ENCODE peak calls at places on chromosomes 3 and 15, in eight cellular contexts. L is heart right ventricle, J is astrocyte of the spinal cord, Q is tibial nerve, G is HCT116, W is foreskin keratinocyte, I is cardiac muscle cell, R is colonic mucosa. Y is an unnamed sample.

GRCh38 chr3:189990826-189991225 is 129.9 kb downstream of the P3H2 start:
- DNase-seq in L (no peak), J (no peak), Q (no peak), G (no peak), W (no peak), I (no peak), R (no peak), Y (no peak)

GRCh38 chr3:129602730-129603560 is 3.5 kb downstream of the PLXND1 start:
- DNase-seq in L (peak), J (peak), Q (peak), G (no peak), W (no peak), I (peak), R (no peak), Y (peak)

GRCh38 chr3:176469694-176470205 is 727.5 kb downstream of the TBL1XR1 start:
- DNase-seq in L (no peak), J (peak), Q (no peak), G (peak), W (no peak), I (no peak), R (no peak), Y (no peak)

GRCh38 chr15:68281008-68281407 is 3.5 kb downstream of the FEM1B start:
- DNase-seq in L (no peak), J (no peak), Q (no peak), G (no peak), W (no peak), I (no peak), R (no peak), Y (no peak)

GRCh38 chr15:52255008-52255407 is 40.6 kb downstream of the MYO5C start:
- DNase-seq in L (no peak), J (peak), Q (no peak), G (no peak), W (peak), I (peak), R (no peak), Y (no peak)

GRCh38 chr3:47152578-47152977 is 11.3 kb downstream of the SETD2 start:
- DNase-seq in L (no peak), J (no peak), Q (no peak), G (no peak), W (no peak), I (peak), R (no peak), Y (no peak)

GRCh38 chr3:57544181-57545125 is at the start of gene DNAH12:
- DNase-seq in L (no peak), J (peak), Q (no peak), G (no peak), W (no peak), I (peak), R (peak), Y (peak)

GRCh38 chr3:106183762-106184391 is 315.1 kb upstream of the CBLB start:
- DNase-seq in L (no peak), J (peak), Q (no peak), G (no peak), W (peak), I (peak), R (no peak), Y (no peak)

GRCh38 chr3:126858887-126859286 is 124.0 kb upstream of the PLXNA1 start:
- DNase-seq in L (no peak), J (peak), Q (no peak), G (no peak), W (peak), I (peak), R (no peak), Y (no peak)

GRCh38 chr3:194161181-194162045 is 25.5 kb downstream of the HES1 start:
- DNase-seq in L (no peak), J (no peak), Q (no peak), G (no peak), W (no peak), I (no peak), R (peak), Y (no peak)

GRCh38 chr3:156635973-156636372 is 38.4 kb upstream of the TIPARP start:
- DNase-seq in L (no peak), J (no peak), Q (no peak), G (no peak), W (no peak), I (no peak), R (no peak), Y (no peak)

GRCh38 chr3:113277886-113278598 is 66.7 kb downstream of the BOC start:
- DNase-seq in L (no peak), J (no peak), Q (no peak), G (no peak), W (no peak), I (no peak), R (no peak), Y (no peak)

GRCh38 chr3:129575987-129576364 is 30.5 kb downstream of the PLXND1 start:
- DNase-seq in L (no peak), J (no peak), Q (no peak), G (no peak), W (no peak), I (no peak), R (no peak), Y (no peak)

GRCh38 chr15:93973287-93973686 is 258.1 kb upstream of the MCTP2 start:
- DNase-seq in L (no peak), J (no peak), Q (peak), G (no peak), W (no peak), I (no peak), R (peak), Y (no peak)

GRCh38 chr15:41801185-41801584 is 26.7 kb upstream of the JMJD7 start:
- DNase-seq in L (no peak), J (no peak), Q (no peak), G (no peak), W (no peak), I (no peak), R (no peak), Y (no peak)

GRCh38 chr3:144683065-144683464 is 711.4 kb downstream of the DIPK2A start:
- DNase-seq in L (no peak), J (no peak), Q (no peak), G (no peak), W (no peak), I (no peak), R (no peak), Y (no peak)

GRCh38 chr3:144692488-144692887 is 720.9 kb downstream of the DIPK2A start:
- DNase-seq in L (no peak), J (no peak), Q (no peak), G (no peak), W (no peak), I (no peak), R (no peak), Y (no peak)

DNA sequence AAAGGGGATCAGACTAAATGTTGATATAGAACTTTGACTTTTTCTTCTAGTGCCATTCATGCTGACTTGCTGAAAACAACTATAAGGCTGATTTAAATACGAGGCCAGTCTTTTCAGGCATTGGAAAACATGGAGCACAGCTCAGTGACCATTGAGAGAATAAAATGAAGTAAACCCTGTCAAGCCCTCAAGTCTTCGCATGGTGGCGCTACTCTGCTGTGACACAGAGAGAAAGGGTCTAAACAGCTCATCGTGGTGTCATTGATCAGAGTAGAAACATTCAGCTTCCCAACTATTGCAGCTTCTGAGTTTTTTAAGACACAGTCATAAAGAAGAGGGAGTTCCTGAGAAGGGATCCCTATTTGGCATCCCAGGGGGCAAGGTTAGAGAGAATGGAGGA is 716.2 kb downstream of the DIPK2A start:
- DNase-seq in L (no peak), J (no peak), Q (no peak), G (no peak), W (no peak), I (peak), R (no peak), Y (no peak)
- TF ChIP-seq CTCF in L (no peak), J (peak), Q (no peak), G (no peak), W (peak), I (peak), R (no peak), Y (no peak)

DNA sequence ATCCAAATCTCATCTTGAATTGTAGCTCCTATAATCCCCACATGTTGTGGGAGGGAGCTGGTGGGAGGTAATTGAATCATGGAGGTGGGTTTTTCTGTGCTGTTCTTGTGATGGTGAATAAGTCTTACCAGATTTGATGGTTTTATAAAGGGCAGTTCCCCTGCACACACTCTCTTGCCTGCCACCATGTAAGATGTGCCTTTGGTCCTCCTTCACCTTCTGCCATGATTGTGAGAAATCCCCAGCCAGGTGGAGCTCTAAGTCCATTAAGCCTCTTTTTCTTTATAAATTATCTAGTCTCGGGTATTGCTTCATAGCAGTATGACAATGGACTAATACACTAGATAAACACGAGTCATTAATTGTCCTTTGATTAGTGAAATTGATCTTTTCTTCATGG is 214.5 kb upstream of the CFAP20DC start:
- DNase-seq in L (no peak), J (no peak), Q (no peak), G (no peak), W (no peak), I (no peak), R (no peak), Y (no peak)
- TF ChIP-seq CTCF in L (no peak), J (no peak), Q (no peak), G (no peak), W (peak), I (no peak), R (no peak), Y (no peak)

DNA sequence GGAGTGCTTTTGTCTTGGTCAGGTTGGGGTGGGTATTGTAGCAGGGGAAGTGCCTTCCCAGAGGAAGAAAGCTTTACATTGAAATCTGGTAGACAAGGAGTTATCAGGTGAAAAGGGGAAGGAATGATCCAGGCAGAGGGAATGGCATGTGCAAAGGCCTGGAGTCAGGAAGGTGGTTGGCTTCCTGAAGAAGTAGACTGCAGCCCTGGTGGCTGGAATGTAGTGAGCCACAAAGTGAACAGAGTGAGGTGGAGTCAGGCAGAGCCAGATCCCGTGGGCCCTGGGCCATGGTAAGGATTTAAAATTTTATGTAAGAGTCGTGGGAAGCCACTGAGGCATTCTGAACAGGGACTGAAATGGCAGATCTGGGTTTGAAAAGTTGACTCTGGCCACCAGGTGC is 58.3 kb downstream of the RAB11A start:
- DNase-seq in L (no peak), J (no peak), Q (no peak), G (no peak), W (no peak), I (no peak), R (no peak), Y (no peak)
- TF ChIP-seq CTCF in L (no peak), J (peak), Q (no peak), G (peak), W (peak), I (peak), R (no peak), Y (no peak)

GRCh38 chr3:146928421-146929059 is 323.4 kb upstream of the PLSCR5 start:
- DNase-seq in L (no peak), J (no peak), Q (no peak), G (no peak), W (no peak), I (no peak), R (no peak), Y (no peak)
- TF ChIP-seq CTCF in L (no peak), J (no peak), Q (no peak), G (no peak), W (no peak), I (no peak), R (no peak), Y (no peak)

GRCh38 chr3:45235409-45235808 is 9.3 kb upstream of the TMEM158 start:
- DNase-seq in L (no peak), J (no peak), Q (no peak), G (no peak), W (no peak), I (no peak), R (no peak), Y (no peak)

GRCh38 chr3:45234250-45234649 is 8.2 kb upstream of the TMEM158 start:
- DNase-seq in L (no peak), J (no peak), Q (no peak), G (no peak), W (no peak), I (no peak), R (no peak), Y (no peak)

GRCh38 chr3:45241206-45241605 is 15.1 kb upstream of the TMEM158 start:
- DNase-seq in L (no peak), J (no peak), Q (no peak), G (no peak), W (no peak), I (no peak), R (no peak), Y (no peak)

GRCh38 chr3:45240292-45240691 is 14.2 kb upstream of the TMEM158 start:
- DNase-seq in L (no peak), J (no peak), Q (no peak), G (no peak), W (no peak), I (no peak), R (no peak), Y (no peak)

GRCh38 chr3:45236964-45237363 is 10.9 kb upstream of the TMEM158 start:
- DNase-seq in L (no peak), J (no peak), Q (no peak), G (no peak), W (no peak), I (no peak), R (no peak), Y (no peak)
- TF ChIP-seq CTCF in L (no peak), J (no peak), Q (no peak), G (no peak), W (no peak), I (no peak), R (no peak), Y (no peak)

Y was measured in nephron progenitor cell.